ENCODE peak calls at places on chromosomes 13 and 19, in eight cellular contexts. V is body of pancreas, K is Peyer's patch, I is ovary, M is IMR-90, W is A549, Q is thyroid gland, X is heart left ventricle. F is an unnamed sample.

GRCh38 chr13:109919715-109920375 is 133.5 kb upstream of the IRS2 start:
- DNase-seq in V (no peak), K (no peak), I (no peak), M (peak), W (no peak), Q (no peak), X (no peak), F (no peak)

GRCh38 chr19:51511353-51511752 is 9.8 kb upstream of the SIGLEC12 start:
- DNase-seq in V (no peak), K (no peak), I (no peak), M (no peak), W (peak), Q (no peak), X (no peak), F (no peak)

GRCh38 chr13:97274782-97275252 is 52.7 kb downstream of the MBNL2 start:
- DNase-seq in V (no peak), K (no peak), I (no peak), M (peak), W (peak), Q (no peak), X (no peak), F (no peak)

GRCh38 chr19:45922281-45922680 is 7.7 kb upstream of the NANOS2 start:
- DNase-seq in V (no peak), K (no peak), I (no peak), M (no peak), W (peak), Q (no peak), X (no peak), F (no peak)

GRCh38 chr19:49672131-49672919 is 4.7 kb upstream of the PRMT1 start:
- DNase-seq in V (peak), K (peak), I (peak), M (peak), W (peak), Q (peak), X (peak), F (peak)

GRCh38 chr19:1970003-1970805 is 29.2 kb downstream of the CSNK1G2 start:
- DNase-seq in V (no peak), K (no peak), I (no peak), M (no peak), W (no peak), Q (no peak), X (no peak), F (no peak)

GRCh38 chr19:21092107-21092506 is 10.1 kb downstream of the ZNF714 start:
- DNase-seq in V (peak), K (no peak), I (no peak), M (peak), W (no peak), Q (peak), X (no peak), F (no peak)

GRCh38 chr13:109451726-109452125 is 334.7 kb downstream of the IRS2 start:
- DNase-seq in V (no peak), K (no peak), I (no peak), M (no peak), W (no peak), Q (no peak), X (no peak), F (no peak)

GRCh38 chr19:2291185-2291751 is 9.3 kb upstream of the PEAK3 start:
- DNase-seq in V (no peak), K (no peak), I (no peak), M (no peak), W (no peak), Q (no peak), X (no peak), F (no peak)

GRCh38 chr13:45615501-45616101 is at the start of gene ERICH6B:
- DNase-seq in V (peak), K (no peak), I (peak), M (peak), W (peak), Q (peak), X (no peak), F (no peak)

GRCh38 chr19:10874019-10874418 is 2.7 kb downstream of the CARM1 start:
- DNase-seq in V (no peak), K (peak), I (no peak), M (no peak), W (no peak), Q (no peak), X (no peak), F (no peak)

GRCh38 chr19:21691656-21692055 is 75.7 kb downstream of the ZNF100 start:
- DNase-seq in V (no peak), K (no peak), I (peak), M (no peak), W (no peak), Q (no peak), X (peak), F (no peak)

GRCh38 chr19:3117746-3118145 is 18.1 kb upstream of the GNA15 start:
- DNase-seq in V (no peak), K (no peak), I (no peak), M (no peak), W (no peak), Q (no peak), X (peak), F (no peak)

GRCh38 chr19:34556500-34556899 is 74.9 kb downstream of the WTIP start:
- DNase-seq in V (peak), K (no peak), I (no peak), M (no peak), W (peak), Q (no peak), X (no peak), F (no peak)

GRCh38 chr19:15297416-15298224 is 34.7 kb downstream of the BRD4 start:
- DNase-seq in V (peak), K (peak), I (no peak), M (peak), W (peak), Q (no peak), X (no peak), F (no peak)

GRCh38 chr13:44068169-44068568 is 188.5 kb downstream of the LACC1 start:
- DNase-seq in V (no peak), K (no peak), I (no peak), M (peak), W (no peak), Q (no peak), X (no peak), F (no peak)

GRCh38 chr19:35052599-35053190 is 11.2 kb downstream of the HPN start:
- DNase-seq in V (no peak), K (no peak), I (no peak), M (no peak), W (peak), Q (no peak), X (no peak), F (no peak)

GRCh38 chr19:33022472-33023116 is 42.1 kb downstream of the RHPN2 start:
- DNase-seq in V (no peak), K (no peak), I (no peak), M (no peak), W (no peak), Q (no peak), X (no peak), F (no peak)

GRCh38 chr19:2164020-2164988 is 571 bp downstream of the DOT1L start:
- DNase-seq in V (no peak), K (no peak), I (no peak), M (no peak), W (no peak), Q (peak), X (no peak), F (peak)

GRCh38 chr13:54261856-54262255 is 1233.2 kb downstream of the OLFM4 start:
- DNase-seq in V (no peak), K (no peak), I (no peak), M (no peak), W (no peak), Q (no peak), X (no peak), F (no peak)

GRCh38 chr13:23707674-23708073 is 137.5 kb downstream of the TNFRSF19 start:
- DNase-seq in V (peak), K (no peak), I (no peak), M (peak), W (peak), Q (no peak), X (no peak), F (no peak)

GRCh38 chr13:29934531-29935308 is 84.3 kb upstream of the UBL3 start:
- DNase-seq in V (no peak), K (no peak), I (no peak), M (no peak), W (no peak), Q (no peak), X (no peak), F (no peak)

GRCh38 chr13:90565985-90566713 is 781.3 kb upstream of the MIR17HG start:
- DNase-seq in V (no peak), K (no peak), I (no peak), M (no peak), W (no peak), Q (no peak), X (no peak), F (no peak)

GRCh38 chr19:22422220-22422619 is at the start of gene ZNF98:
- DNase-seq in V (peak), K (no peak), I (no peak), M (no peak), W (no peak), Q (peak), X (peak), F (no peak)

GRCh38 chr13:74132768-74133656 is 1.2 kb downstream of the KLF12 start:
- DNase-seq in V (peak), K (peak), I (peak), M (peak), W (peak), Q (peak), X (peak), F (peak)

GRCh38 chr13:59441596-59442280 is 722.0 kb downstream of the DIAPH3 start:
- DNase-seq in V (no peak), K (no peak), I (no peak), M (no peak), W (no peak), Q (no peak), X (no peak), F (no peak)

GRCh38 chr19:38183227-38183914 is 40.7 kb downstream of the DPF1 start:
- DNase-seq in V (no peak), K (no peak), I (peak), M (no peak), W (no peak), Q (no peak), X (peak), F (no peak)

GRCh38 chr19:50705422-50706019 is 14.1 kb downstream of the SHANK1 start:
- DNase-seq in V (no peak), K (no peak), I (no peak), M (peak), W (peak), Q (peak), X (no peak), F (no peak)

GRCh38 chr19:611506-611869 is 21.8 kb downstream of the HCN2 start:
- DNase-seq in V (no peak), K (no peak), I (no peak), M (peak), W (no peak), Q (no peak), X (no peak), F (no peak)

GRCh38 chr13:50197705-50198104 is 182.5 kb downstream of the KCNRG start:
- DNase-seq in V (no peak), K (no peak), I (no peak), M (peak), W (no peak), Q (no peak), X (no peak), F (no peak)

GRCh38 chr19:5539431-5539833 is 28.3 kb downstream of the TINCR start:
- DNase-seq in V (no peak), K (no peak), I (no peak), M (no peak), W (no peak), Q (no peak), X (peak), F (no peak)

GRCh38 chr13:24167666-24168391 is 7.3 kb downstream of the SPATA13 start:
- DNase-seq in V (no peak), K (no peak), I (no peak), M (no peak), W (no peak), Q (no peak), X (no peak), F (no peak)

GRCh38 chr13:94704347-94705080 is 7.8 kb downstream of the SOX21 start:
- DNase-seq in V (no peak), K (no peak), I (no peak), M (no peak), W (no peak), Q (no peak), X (no peak), F (no peak)

GRCh38 chr19:54805665-54806515 is 2.5 kb downstream of the KIR2DL4 start:
- DNase-seq in V (no peak), K (no peak), I (no peak), M (no peak), W (no peak), Q (no peak), X (no peak), F (no peak)

GRCh38 chr19:53432088-53432661 is 391 bp downstream of the ZNF761 start:
- DNase-seq in V (peak), K (no peak), I (peak), M (peak), W (peak), Q (peak), X (peak), F (peak)

GRCh38 chr13:41700790-41701310 is 243.5 kb downstream of the RGCC start:
- DNase-seq in V (peak), K (no peak), I (no peak), M (peak), W (peak), Q (peak), X (peak), F (no peak)

GRCh38 chr13:93862259-93862658 is 617.2 kb downstream of the DCT start:
- DNase-seq in V (no peak), K (no peak), I (no peak), M (peak), W (no peak), Q (no peak), X (no peak), F (no peak)

GRCh38 chr19:14347999-14348889 is 33.0 kb upstream of the ADGRE5 start:
- DNase-seq in V (peak), K (peak), I (peak), M (no peak), W (peak), Q (peak), X (peak), F (peak)

GRCh38 chr19:17309198-17309961 is at the start of gene DDA1:
- DNase-seq in V (peak), K (peak), I (peak), M (peak), W (peak), Q (peak), X (peak), F (peak)
- TF ChIP-seq POLR2A in V (peak), K (peak), I (peak), M (peak), W (peak), Q (peak), X (peak), F (no peak)

DNA sequence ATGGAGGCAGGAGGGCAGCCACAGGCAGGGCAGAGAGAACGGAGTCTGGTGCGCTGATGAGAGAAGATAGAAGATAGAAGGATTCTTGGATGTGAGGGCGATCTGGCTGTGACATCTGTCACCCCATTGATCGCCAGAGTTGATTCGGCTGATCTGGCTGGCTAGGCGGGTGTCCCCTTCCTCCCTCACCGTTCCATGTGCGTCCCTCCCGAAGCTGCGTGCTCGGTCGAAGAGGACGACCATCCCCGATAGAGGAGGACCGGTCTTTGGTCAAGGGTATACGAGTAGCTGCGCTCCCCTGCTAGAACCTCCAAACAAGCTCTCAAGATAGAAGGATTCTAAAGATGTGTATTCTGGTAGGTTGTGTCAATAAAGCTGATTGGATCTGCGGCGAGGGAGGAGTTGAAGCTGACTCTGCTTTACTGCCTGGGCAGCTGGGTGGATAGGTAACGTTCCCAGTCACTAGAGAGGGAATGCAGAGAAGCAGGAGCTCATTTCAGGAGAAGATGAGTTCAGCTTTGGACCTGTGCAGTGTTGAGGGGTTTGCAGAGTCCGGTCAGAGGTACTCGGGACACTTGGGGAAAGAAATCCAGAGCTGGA is 5.1 kb downstream of the UBAC2 start:
- DNase-seq in V (no peak), K (no peak), I (no peak), M (no peak), W (no peak), Q (no peak), X (no peak), F (no peak)
- H3K4me3 ChIP-seq in V (no peak), K (no peak), I (no peak), M (no peak), W (no peak), Q (no peak), X (no peak), F (no peak)

DNA sequence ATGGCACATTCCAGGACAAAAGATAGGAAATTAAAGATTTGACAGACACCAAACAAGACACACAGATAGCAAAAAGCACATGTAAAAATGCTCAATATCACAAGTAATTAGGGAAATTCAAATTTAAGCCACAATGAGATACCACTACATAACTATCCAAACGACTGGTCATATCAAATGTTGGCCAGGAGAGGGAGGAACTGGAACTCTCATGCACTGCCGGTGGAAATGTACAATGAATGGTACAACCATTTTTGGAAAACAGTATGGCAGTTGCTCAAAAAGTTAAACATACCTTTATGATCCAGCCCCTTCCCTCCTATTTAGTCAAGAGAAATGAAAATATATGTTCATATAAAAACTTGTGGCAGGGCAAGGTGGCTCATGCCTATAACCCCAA is 36.8 kb upstream of the CYP2S1 start:
- DNase-seq in V (no peak), K (no peak), I (no peak), M (no peak), W (no peak), Q (no peak), X (no peak), F (no peak)
- TF ChIP-seq CTCF in V (no peak), K (peak), I (no peak), M (no peak), W (no peak), Q (no peak), X (no peak), F (no peak)

DNA sequence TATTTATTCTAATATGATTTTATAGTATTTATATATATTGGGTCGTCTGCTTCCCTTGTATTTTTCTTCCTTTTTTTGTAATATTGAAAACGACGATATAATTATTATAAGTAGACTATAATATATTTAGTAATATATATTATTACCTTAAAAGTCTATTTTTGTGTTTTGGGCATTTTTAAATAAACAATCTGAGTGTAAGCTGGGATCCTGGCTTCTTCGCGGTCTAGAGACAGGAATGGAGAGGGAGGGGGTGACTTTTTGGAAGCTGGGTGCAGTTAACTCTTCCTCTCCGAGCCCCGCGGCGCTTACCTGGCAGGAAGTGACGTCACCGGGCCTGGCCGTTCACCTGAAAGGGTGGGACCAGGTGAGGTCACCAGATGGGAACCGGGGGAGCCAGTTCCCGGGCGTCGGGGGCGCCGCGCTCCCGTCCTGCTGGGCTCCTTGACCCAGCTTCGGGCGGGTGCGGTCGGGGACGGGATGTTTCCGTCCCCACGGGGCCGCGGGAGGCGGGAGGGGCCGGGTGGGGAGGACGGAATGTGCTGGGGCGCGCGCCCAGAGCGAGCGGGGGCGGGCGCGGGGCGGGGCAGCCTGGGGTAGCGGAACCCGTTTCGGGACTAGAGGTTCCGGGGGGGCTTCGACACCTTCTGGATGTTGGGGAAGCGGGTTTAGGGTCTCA is 2.7 kb downstream of the ZFP36 start:
- DNase-seq in V (peak), K (peak), I (peak), M (peak), W (peak), Q (peak), X (peak), F (peak)
- TF ChIP-seq POLR2A in V (peak), K (peak), I (peak), M (peak), W (peak), Q (peak), X (peak), F (peak)

GRCh38 chr19:8343483-8343844 is 402 bp upstream of the KANK3 start:
- DNase-seq in V (no peak), K (no peak), I (no peak), M (no peak), W (no peak), Q (no peak), X (no peak), F (no peak)
- H3K4me3 ChIP-seq in V (no peak), K (peak), I (no peak), M (peak), W (peak), Q (no peak), X (peak), F (no peak)

GRCh38 chr13:37636701-37637100 is 38.1 kb upstream of the POSTN start:
- DNase-seq in V (no peak), K (no peak), I (no peak), M (no peak), W (no peak), Q (no peak), X (no peak), F (no peak)

GRCh38 chr13:37645181-37645580 is 46.6 kb upstream of the POSTN start:
- DNase-seq in V (no peak), K (no peak), I (no peak), M (no peak), W (no peak), Q (no peak), X (no peak), F (no peak)

GRCh38 chr13:37642201-37642600 is 43.6 kb upstream of the POSTN start:
- DNase-seq in V (no peak), K (no peak), I (no peak), M (no peak), W (no peak), Q (no peak), X (no peak), F (no peak)

GRCh38 chr13:37640499-37640898 is 41.9 kb upstream of the POSTN start:
- DNase-seq in V (peak), K (no peak), I (no peak), M (peak), W (peak), Q (no peak), X (no peak), F (no peak)
- TF ChIP-seq CTCF in V (peak), K (no peak), I (peak), M (peak), W (peak), Q (no peak), X (peak), F (no peak)